ENCODE peak calls at places on chromosomes 16 and 17, in five cellular contexts. L is body of pancreas, D is prostate gland, E is IMR-90, M is K562. V is an unnamed sample.

GRCh38 chr17:10790491-10791401 is 13.2 kb downstream of the TMEM238L start:
- DNase-seq in L (peak; percentile 50), D (peak; percentile 42), E (no peak), M (no peak), V (peak; percentile 38)

GRCh38 chr17:30091166-30091670 is 25.4 kb upstream of the NSRP1 start:
- DNase-seq in L (no peak), D (no peak), E (no peak), M (no peak), V (no peak)

GRCh38 chr16:8880839-8881510 is 1.2 kb upstream of the LITAFD start:
- DNase-seq in L (no peak), D (no peak), E (no peak), M (no peak), V (no peak)

GRCh38 chr17:75406222-75406615 is 741 bp upstream of the GRB2 start:
- DNase-seq in L (no peak), D (no peak), E (no peak), M (no peak), V (no peak)

GRCh38 chr17:53626286-53626685 is 196.4 kb upstream of the KIF2B start:
- DNase-seq in L (no peak), D (no peak), E (peak; percentile 67), M (peak; percentile 25), V (no peak)

GRCh38 chr16:66581246-66581952 is 2.1 kb downstream of the CMTM2 start:
- DNase-seq in L (no peak), D (no peak), E (peak; percentile 44), M (no peak), V (no peak)

GRCh38 chr16:22642689-22643088 is 132.0 kb downstream of the NPIPB5 start:
- DNase-seq in L (no peak), D (no peak), E (no peak), M (no peak), V (no peak)

GRCh38 chr16:53083123-53083522 is 28.3 kb downstream of the CHD9 start:
- DNase-seq in L (no peak), D (no peak), E (peak; percentile 43), M (no peak), V (no peak)

GRCh38 chr16:10256855-10257641 is 74.8 kb upstream of the GRIN2A start:
- DNase-seq in L (peak; percentile 56), D (no peak), E (no peak), M (peak; percentile 88), V (peak; percentile 30)

GRCh38 chr17:29376667-29377268 is 13.4 kb upstream of the TAOK1 start:
- DNase-seq in L (no peak), D (no peak), E (peak; percentile 92), M (no peak), V (peak; percentile 72)

GRCh38 chr16:28521436-28521835 is 14.8 kb upstream of the IL27 start:
- DNase-seq in L (no peak), D (no peak), E (no peak), M (no peak), V (no peak)

GRCh38 chr16:56265184-56265583 is 73.9 kb downstream of the GNAO1 start:
- DNase-seq in L (no peak), D (no peak), E (no peak), M (no peak), V (no peak)

DNA sequence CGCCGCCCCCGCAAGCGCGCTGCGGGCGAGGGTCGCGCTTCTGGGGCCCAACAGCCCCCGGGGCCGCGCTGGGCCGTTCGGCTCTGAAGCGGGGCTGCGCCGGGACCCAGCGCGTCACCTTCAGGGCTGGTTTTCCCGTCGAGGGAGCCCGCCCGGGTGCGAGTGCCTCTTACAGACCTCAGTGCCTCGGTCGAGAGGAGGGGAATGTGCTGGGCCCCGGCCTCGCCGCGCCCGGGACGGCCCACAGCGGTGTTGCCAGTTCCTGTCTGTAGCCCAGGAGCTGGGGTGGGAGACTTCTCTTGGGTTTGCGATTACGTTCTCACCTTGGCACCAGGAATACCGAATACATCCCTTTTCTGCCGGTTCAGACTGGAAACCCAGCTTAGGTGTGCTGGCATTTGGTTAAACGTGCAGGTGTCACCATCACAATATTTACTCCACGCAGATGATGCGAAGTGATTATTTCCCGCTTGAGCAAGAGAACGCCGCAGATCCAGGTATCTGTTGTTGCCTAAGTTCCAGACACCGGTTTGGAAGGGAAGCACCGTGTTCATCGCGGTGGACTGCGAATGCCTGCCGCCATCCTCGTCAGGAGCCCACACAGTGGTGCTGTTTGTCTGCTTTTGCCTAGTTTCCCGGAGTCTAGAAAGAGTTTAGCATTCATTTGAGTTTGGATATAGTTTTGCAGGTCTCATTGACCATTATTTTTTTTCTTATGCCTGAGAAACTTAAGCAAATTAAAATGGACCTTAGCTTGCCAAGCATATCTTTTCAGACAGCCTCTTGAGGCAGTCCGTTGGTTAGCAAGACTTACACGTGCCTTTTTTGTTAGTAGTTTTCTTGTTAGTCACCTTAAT is 915 bp downstream of the MAP1LC3B start:
- DNase-seq in L (peak; percentile 58), D (no peak), E (peak; percentile 47), M (no peak), V (peak; percentile 63)
- H3K27ac ChIP-seq in L (peak overlapping the region; percentile 83), D (peak overlapping the region; percentile 96), E (peak overlapping the region; percentile 8), M (peak overlapping the region; percentile 84), V (peak overlapping the region; percentile 100)

DNA sequence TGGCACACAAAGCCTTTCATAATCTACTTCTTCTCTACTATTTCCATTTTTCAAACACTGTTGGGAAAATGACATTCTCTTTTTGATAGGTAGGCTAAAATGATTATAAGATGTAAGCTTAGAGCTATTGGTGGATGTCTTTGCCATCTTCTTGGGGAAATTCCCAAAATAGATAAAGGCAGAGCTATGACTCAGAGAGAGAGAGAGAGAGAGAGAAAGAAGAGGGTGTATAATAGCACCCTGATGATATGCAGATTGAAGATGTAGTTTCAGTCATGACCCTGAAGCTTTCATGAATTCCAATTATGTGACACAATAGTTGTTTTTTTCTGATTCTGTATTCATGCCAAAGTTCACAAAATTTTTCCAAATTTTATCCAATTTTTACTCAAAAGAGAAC is 529.1 kb downstream of the HS3ST4 start:
- DNase-seq in L (no peak), D (no peak), E (no peak), M (no peak), V (no peak)
- H3K4me3 ChIP-seq in L (no peak overlapping the region), D (no peak overlapping the region), E (no peak overlapping the region), M (no peak overlapping the region), V (no peak overlapping the region)

DNA sequence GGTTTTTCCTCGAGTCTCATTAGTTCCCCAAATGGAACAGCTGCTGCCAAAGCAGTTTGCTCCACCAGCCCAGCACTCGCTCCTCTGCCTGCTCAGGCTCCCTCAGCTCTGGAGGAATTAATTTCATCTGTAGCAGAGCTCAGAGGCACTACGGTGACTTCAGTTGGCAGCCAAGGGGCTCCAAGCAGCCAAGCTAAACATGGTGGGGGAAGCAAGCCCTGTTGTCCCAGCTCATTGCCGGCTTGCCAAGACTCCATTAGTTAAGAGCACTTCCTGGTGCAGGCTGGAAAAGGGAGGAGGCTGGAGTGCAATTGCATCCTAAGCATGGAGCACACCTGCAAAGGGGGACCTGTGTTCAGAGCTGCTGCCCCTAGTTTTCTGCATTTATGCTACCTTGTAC is 78.7 kb upstream of the GPRC5B start:
- DNase-seq in L (no peak), D (peak; percentile 78), E (no peak), M (no peak), V (no peak)
- H3K27ac ChIP-seq in L (no peak overlapping the region), D (no peak overlapping the region), E (no peak overlapping the region), M (no peak overlapping the region), V (no peak overlapping the region)

DNA sequence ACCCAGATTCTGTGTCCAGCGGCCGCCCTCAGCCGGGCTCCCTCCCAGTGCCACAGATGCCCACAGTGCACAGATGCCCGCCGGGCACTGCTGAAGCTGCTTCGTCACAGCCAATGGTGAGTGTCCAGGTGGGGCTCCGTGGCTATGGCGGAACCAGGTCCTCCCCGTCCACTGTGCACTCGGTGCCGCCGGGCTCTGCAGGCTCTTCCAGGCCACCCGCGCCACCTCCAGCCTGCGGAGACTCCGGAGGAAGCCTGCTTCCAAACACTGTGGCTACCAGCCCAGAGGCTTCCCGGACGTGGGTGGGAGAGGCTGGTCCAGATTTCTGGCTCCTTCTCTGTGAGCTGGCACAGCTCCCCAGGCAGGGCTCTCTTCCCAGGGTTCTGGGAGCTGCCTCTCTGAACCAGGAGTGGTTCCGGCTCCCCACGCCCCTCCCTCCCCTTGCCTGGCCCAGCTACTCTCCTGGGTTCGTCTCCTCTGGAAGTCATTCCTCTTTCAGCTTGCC is 2.8 kb upstream of the PYCR1 start:
- DNase-seq in L (no peak), D (no peak), E (no peak), M (no peak), V (no peak)
- H3K4me3 ChIP-seq in L (no peak overlapping the region), D (no peak overlapping the region), E (no peak overlapping the region), M (no peak overlapping the region), V (no peak overlapping the region)

GRCh38 chr17:77395609-77396008 is 254.8 kb downstream of the SEC14L1 start:
- DNase-seq in L (no peak), D (no peak), E (no peak), M (no peak), V (no peak)
- H3K27ac ChIP-seq in L (no peak overlapping the region), D (no peak overlapping the region), E (no peak overlapping the region), M (no peak overlapping the region), V (peak overlapping the region; percentile 12)